ENCODE peak calls at places on chromosomes 6 and 20, in ten cellular contexts. C, L, O, R, X, U, P, W, D and T are unnamed samples.

GRCh38 chr20:33444797-33445560 is 1.4 kb upstream of the SNTA1 start:
- DNase-seq in O (no peak), X (no peak), L (no peak), P (no peak), U (peak), D (peak), R (no peak), C (no peak), W (peak), T (no peak)

GRCh38 chr20:39019805-39020325 is 57.7 kb downstream of the DHX35 start:
- DNase-seq in C (no peak), D (no peak), O (no peak), R (no peak), U (no peak), W (no peak), P (no peak), L (no peak), X (no peak), T (no peak)

GRCh38 chr20:18056174-18057105 is 1.3 kb downstream of the OVOL2 start:
- DNase-seq in W (no peak), D (peak), X (no peak), C (no peak), U (peak), R (no peak), P (no peak), L (no peak), O (no peak), T (no peak)

GRCh38 chr20:10463622-10464021 is 28.5 kb downstream of the SLX4IP start:
- DNase-seq in C (no peak), L (no peak), X (no peak), D (no peak), U (no peak), P (no peak), W (no peak), O (no peak), R (no peak), T (no peak)

GRCh38 chr6:121157913-121158312 is 176.4 kb downstream of the TBC1D32 start:
- DNase-seq in R (peak), D (no peak), P (no peak), X (no peak), W (no peak), L (no peak), O (no peak), C (no peak), U (no peak), T (no peak)

GRCh38 chr20:44745560-44746366 is at the start of gene KCNK15:
- DNase-seq in O (no peak), P (no peak), C (no peak), U (no peak), W (peak), D (peak), X (peak), L (peak), R (peak), T (no peak)

GRCh38 chr20:24018796-24019195 is 30.2 kb upstream of the GGTLC1 start:
- DNase-seq in O (no peak), X (no peak), C (no peak), U (no peak), D (no peak), L (no peak), R (no peak), P (no peak), W (no peak), T (no peak)

GRCh38 chr6:154164397-154164796 is 125.4 kb downstream of the OPRM1 start:
- DNase-seq in R (peak), C (no peak), P (no peak), U (no peak), X (no peak), D (peak), O (no peak), L (peak), W (no peak), T (no peak)

GRCh38 chr20:20083796-20084195 is 31.5 kb downstream of the CFAP61 start:
- DNase-seq in C (no peak), P (peak), X (no peak), W (peak), L (no peak), O (no peak), D (no peak), U (peak), R (peak), T (no peak)

GRCh38 chr6:5214570-5215052 is 46.1 kb downstream of the LYRM4 start:
- DNase-seq in U (peak), C (no peak), D (no peak), R (peak), X (no peak), P (no peak), W (peak), O (peak), L (no peak), T (no peak)

GRCh38 chr6:169656626-169657610 is 44.9 kb downstream of the WDR27 start:
- DNase-seq in P (no peak), X (no peak), O (no peak), L (no peak), C (no peak), D (no peak), R (no peak), U (no peak), W (no peak), T (no peak)

GRCh38 chr20:22303523-22303922 is 280.8 kb downstream of the FOXA2 start:
- DNase-seq in O (peak), C (no peak), X (no peak), D (no peak), U (peak), W (peak), P (peak), L (no peak), R (no peak), T (no peak)

GRCh38 chr6:116316772-116317467 is 37.2 kb upstream of the TSPYL1 start:
- DNase-seq in P (no peak), X (no peak), D (peak), L (no peak), R (no peak), C (no peak), W (peak), O (no peak), U (no peak), T (no peak)

GRCh38 chr20:20407891-20408805 is 40.2 kb downstream of the INSM1 start:
- DNase-seq in U (peak), X (peak), C (no peak), L (no peak), O (no peak), W (no peak), P (peak), R (peak), D (no peak), T (no peak)

GRCh38 chr20:20034486-20034885 is 17.3 kb downstream of the NAA20 start:
- DNase-seq in X (no peak), O (no peak), W (no peak), C (no peak), R (no peak), P (no peak), L (peak), D (no peak), U (no peak), T (no peak)

GRCh38 chr6:128310061-128310460 is 210.3 kb downstream of the PTPRK start:
- DNase-seq in U (no peak), D (no peak), X (no peak), C (no peak), L (no peak), P (no peak), W (no peak), R (peak), O (no peak), T (no peak)

GRCh38 chr6:170124836-170125235 is 166.0 kb downstream of the DLL1 start:
- DNase-seq in D (peak), R (no peak), O (no peak), X (peak), C (peak), U (no peak), W (no peak), P (no peak), L (no peak), T (no peak)

GRCh38 chr6:105424177-105424783 is 21.4 kb upstream of the PREP start:
- DNase-seq in C (no peak), W (peak), R (peak), D (peak), X (no peak), L (peak), P (peak), O (no peak), U (peak), T (peak)

GRCh38 chr6:136113736-136114173 is 136.4 kb downstream of the MTFR2 start:
- DNase-seq in P (no peak), D (peak), X (peak), C (no peak), W (no peak), U (peak), R (peak), L (peak), O (peak), T (no peak)

GRCh38 chr6:131950767-131951575 is at the start of gene CCN2:
- DNase-seq in W (no peak), R (peak), C (peak), L (peak), D (peak), U (no peak), P (peak), O (peak), X (peak), T (peak)

GRCh38 chr20:63636752-63637633 is 10.1 kb upstream of the GMEB2 start:
- DNase-seq in W (no peak), P (no peak), O (no peak), L (no peak), X (no peak), R (peak), D (no peak), C (no peak), U (no peak), T (no peak)

GRCh38 chr6:137423444-137424168 is 70.6 kb downstream of the OLIG3 start:
- DNase-seq in O (no peak), L (no peak), D (no peak), P (no peak), X (no peak), W (no peak), U (no peak), R (no peak), C (no peak), T (no peak)

GRCh38 chr20:53346266-53346665 is 247.4 kb downstream of the ZNF217 start:
- DNase-seq in O (no peak), P (no peak), R (no peak), W (no peak), L (no peak), D (no peak), X (peak), U (no peak), C (no peak), T (no peak)

DNA sequence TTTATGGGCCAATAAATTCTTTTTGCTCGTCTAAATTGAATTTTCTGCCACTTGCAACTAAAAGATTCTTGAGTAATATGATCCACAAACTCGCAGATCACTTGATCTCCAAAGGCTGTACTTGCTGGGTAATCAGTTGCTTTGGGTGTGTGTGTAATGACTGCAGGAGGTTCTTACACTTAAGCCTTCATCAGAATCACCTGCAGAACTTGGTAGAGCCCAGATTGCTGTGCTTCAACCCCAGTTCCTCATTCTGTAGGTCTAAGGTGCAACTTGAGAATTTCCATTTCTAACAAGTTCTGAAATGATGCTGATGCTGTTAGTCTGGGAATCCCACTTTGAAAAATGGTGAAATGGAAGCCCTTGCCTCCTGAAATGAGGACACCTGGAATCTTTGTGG is 12.9 kb upstream of the FKBP1A start:
- DNase-seq in L (no peak), D (no peak), W (no peak), P (no peak), O (no peak), X (no peak), U (no peak), C (no peak), R (no peak), T (no peak)
- TF ChIP-seq POLR2A in L (no peak), D (no peak), W (no peak), P (no peak), O (no peak), X (no peak), U (no peak), C (no peak), R (no peak), T (no peak)

DNA sequence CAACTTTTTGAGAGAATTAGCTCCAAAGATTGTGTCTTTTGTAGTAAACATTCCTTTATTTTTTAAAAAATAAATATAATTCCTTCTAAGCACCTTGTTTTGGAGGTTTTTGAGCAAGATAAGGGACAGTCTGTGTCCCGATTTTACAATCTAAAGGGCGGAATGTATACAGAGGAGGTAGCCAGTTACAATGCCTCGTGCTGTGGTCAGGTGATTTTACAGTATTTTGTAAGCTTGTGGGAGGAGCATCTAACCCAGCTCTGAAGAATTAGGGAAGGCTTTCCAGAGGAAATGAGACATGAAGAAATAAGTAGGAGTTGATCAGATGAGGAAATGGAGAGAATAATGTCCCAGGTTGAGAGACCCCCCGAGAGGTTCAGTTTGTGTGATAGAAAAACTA is 1.3 kb downstream of the HINT3 start:
- DNase-seq in P (no peak), U (peak), R (peak), W (peak), O (no peak), L (no peak), D (peak), C (no peak), X (no peak), T (no peak)
- TF ChIP-seq POLR2A in P (no peak), U (peak), R (no peak), W (no peak), O (no peak), L (peak), D (peak), C (no peak), X (no peak), T (no peak)

GRCh38 chr6:35500782-35501181 is 3.9 kb upstream of the TEAD3 start:
- DNase-seq in X (no peak), C (no peak), R (peak), D (no peak), L (no peak), U (peak), P (no peak), O (no peak), W (peak), T (no peak)
- TF ChIP-seq POLR2A in X (no peak), C (no peak), R (no peak), D (no peak), L (no peak), U (no peak), P (no peak), O (no peak), W (no peak), T (no peak)

GRCh38 chr6:75101896-75102680 is 103.8 kb downstream of the COL12A1 start:
- DNase-seq in W (no peak), C (no peak), P (no peak), X (no peak), U (no peak), L (no peak), R (peak), O (no peak), D (no peak), T (no peak)
- TF ChIP-seq POLR2A in W (no peak), C (no peak), P (no peak), X (no peak), U (no peak), L (no peak), R (no peak), O (no peak), D (no peak), T (no peak)